ENCODE peak calls at places on chromosomes 2 and 18, in four cellular contexts. C, N, Y and B are unnamed samples.

GRCh38 chr2:167052825-167053224 is 164.5 kb downstream of the XIRP2 start:
- DNase-seq in C (no peak), Y (no peak), N (no peak), B (no peak)

GRCh38 chr2:234745347-234745746 is 206.5 kb upstream of the SH3BP4 start:
- DNase-seq in N (no peak), Y (no peak), C (no peak), B (no peak)

GRCh38 chr2:229714736-229715541 is 584 bp upstream of the DNER start:
- DNase-seq in N (peak), Y (peak), C (peak), B (peak)

GRCh38 chr18:5653802-5654201 is 110.0 kb upstream of the EPB41L3 start:
- DNase-seq in N (no peak), C (no peak), Y (no peak), B (no peak)

GRCh38 chr2:207473203-207473865 is 56.4 kb upstream of the CREB1 start:
- DNase-seq in C (peak), Y (peak), N (peak), B (no peak)

GRCh38 chr2:23636412-23636811 is 251.4 kb downstream of the KLHL29 start:
- DNase-seq in C (no peak), N (no peak), Y (peak), B (no peak)

GRCh38 chr2:45637440-45637839 is 14.0 kb upstream of the PRKCE start:
- DNase-seq in Y (no peak), C (no peak), N (no peak), B (no peak)

GRCh38 chr2:6580982-6581381 is 284.7 kb downstream of the CMPK2 start:
- DNase-seq in N (peak), Y (no peak), C (no peak), B (no peak)